ENCODE peak calls at places on chromosomes 5 and 9, in four cellular contexts. I is HL-60, N is foreskin fibroblast, S is fibroblast of lung. X is an unnamed sample.

GRCh38 chr9:133954862-133955529 is 37.1 kb downstream of the VAV2 start:
- DNase-seq in N (no peak), I (no peak), S (no peak), X (peak)

GRCh38 chr5:16921246-16921645 is 14.8 kb downstream of the MYO10 start:
- DNase-seq in S (peak), N (no peak), I (no peak), X (no peak)

GRCh38 chr5:57103317-57103907 is 70.4 kb upstream of the GPBP1 start:
- DNase-seq in N (no peak), I (no peak), S (no peak), X (no peak)

GRCh38 chr5:151743535-151743934 is 14.9 kb downstream of the ATOX1 start:
- DNase-seq in N (no peak), S (no peak), I (no peak), X (no peak)

GRCh38 chr5:88109806-88110205 is 158.8 kb downstream of the TMEM161B start:
- DNase-seq in N (no peak), S (peak), I (no peak), X (no peak)

GRCh38 chr9:91734371-91734981 is 215.6 kb downstream of the ROR2 start:
- DNase-seq in N (peak), S (peak), I (peak), X (peak)

GRCh38 chr5:32960340-32961065 is 249.4 kb downstream of the NPR3 start:
- DNase-seq in I (no peak), S (no peak), N (peak), X (no peak)

GRCh38 chr5:134000116-134000515 is 4.7 kb downstream of the VDAC1 start:
- DNase-seq in S (no peak), N (no peak), I (no peak), X (no peak)

GRCh38 chr5:53607896-53608295 is 47.5 kb downstream of the NDUFS4 start:
- DNase-seq in S (peak), N (peak), I (no peak), X (no peak)

GRCh38 chr5:81698806-81699205 is 52.1 kb downstream of the SSBP2 start:
- DNase-seq in S (peak), I (no peak), N (no peak), X (no peak)

GRCh38 chr9:79641055-79641454 is 69.3 kb downstream of the TLE4 start:
- DNase-seq in S (no peak), I (no peak), N (no peak), X (no peak)

GRCh38 chr5:31217441-31217840 is 24.0 kb downstream of the CDH6 start:
- DNase-seq in N (no peak), I (no peak), S (peak), X (no peak)

GRCh38 chr5:125298258-125298657 is 551.8 kb upstream of the ZNF608 start:
- DNase-seq in S (no peak), N (peak), I (no peak), X (no peak)

GRCh38 chr9:16133556-16134227 is 580.8 kb downstream of the CCDC171 start:
- DNase-seq in N (no peak), I (peak), S (peak), X (no peak)

GRCh38 chr9:4864234-4864661 is 71.5 kb downstream of the RCL1 start:
- DNase-seq in S (no peak), I (no peak), N (no peak), X (no peak)

GRCh38 chr5:11037941-11038340 is 276.9 kb upstream of the DAP start:
- DNase-seq in S (no peak), N (no peak), I (no peak), X (no peak)

GRCh38 chr9:117359910-117360309 is 54.9 kb downstream of the ASTN2 start:
- DNase-seq in I (no peak), S (no peak), N (no peak), X (no peak)

GRCh38 chr5:142597546-142598337 is 88.1 kb downstream of the FGF1 start:
- DNase-seq in S (peak), I (no peak), N (peak), X (no peak)

DNA sequence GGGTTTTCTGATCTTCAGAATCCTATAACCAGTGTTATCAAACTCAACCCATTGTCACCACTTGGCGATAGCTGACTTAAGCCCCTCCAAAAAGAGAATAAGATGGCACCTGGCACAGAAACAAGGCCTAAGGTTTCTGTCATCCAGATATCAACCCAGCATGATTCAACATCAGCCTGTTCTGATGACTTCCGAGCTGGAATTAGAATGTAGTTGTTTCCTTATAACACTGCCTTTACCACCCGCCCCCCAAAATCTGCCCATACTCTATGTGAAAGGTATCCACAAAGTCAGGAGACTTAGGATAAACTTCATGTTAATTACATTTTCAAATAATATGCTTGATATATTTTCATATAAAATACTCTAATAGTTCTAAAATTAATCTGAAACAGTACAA is 5.2 kb downstream of the KLF9 start:
- DNase-seq in S (no peak), I (no peak), N (no peak), X (no peak)
- H3K4me3 ChIP-seq in S (no peak), I (no peak), N (no peak), X (peak)

GRCh38 chr9:122015165-122015821 is 77.8 kb downstream of the TTLL11 start:
- DNase-seq in I (no peak), N (no peak), S (no peak), X (no peak)

GRCh38 chr9:122011818-122012498 is 81.2 kb downstream of the TTLL11 start:
- DNase-seq in S (no peak), N (no peak), I (no peak), X (no peak)

GRCh38 chr9:122016309-122016708 is 76.8 kb downstream of the TTLL11 start:
- DNase-seq in S (no peak), N (no peak), I (no peak), X (no peak)

GRCh38 chr9:122020398-122020797 is 72.7 kb downstream of the TTLL11 start:
- DNase-seq in I (no peak), N (no peak), S (peak), X (no peak)

GRCh38 chr9:122016789-122017188 is 76.3 kb downstream of the TTLL11 start:
- DNase-seq in I (no peak), S (no peak), N (no peak), X (no peak)
- TF ChIP-seq CTCF in I (no peak), S (peak), N (peak), X (peak)

GRCh38 chr9:34996181-34996904 is 6.8 kb downstream of the DNAJB5 start:
- DNase-seq in N (no peak), S (no peak), I (no peak), X (no peak)

GRCh38 chr9:34995288-34996060 is 5.9 kb downstream of the DNAJB5 start:
- DNase-seq in S (peak), I (no peak), N (peak), X (no peak)

GRCh38 chr9:34992376-34992951 is 2.9 kb downstream of the DNAJB5 start:
- DNase-seq in N (peak), I (no peak), S (peak), X (peak)

GRCh38 chr9:34993502-34994428 is 4.2 kb downstream of the DNAJB5 start:
- DNase-seq in I (no peak), N (no peak), S (peak), X (peak)

DNA sequence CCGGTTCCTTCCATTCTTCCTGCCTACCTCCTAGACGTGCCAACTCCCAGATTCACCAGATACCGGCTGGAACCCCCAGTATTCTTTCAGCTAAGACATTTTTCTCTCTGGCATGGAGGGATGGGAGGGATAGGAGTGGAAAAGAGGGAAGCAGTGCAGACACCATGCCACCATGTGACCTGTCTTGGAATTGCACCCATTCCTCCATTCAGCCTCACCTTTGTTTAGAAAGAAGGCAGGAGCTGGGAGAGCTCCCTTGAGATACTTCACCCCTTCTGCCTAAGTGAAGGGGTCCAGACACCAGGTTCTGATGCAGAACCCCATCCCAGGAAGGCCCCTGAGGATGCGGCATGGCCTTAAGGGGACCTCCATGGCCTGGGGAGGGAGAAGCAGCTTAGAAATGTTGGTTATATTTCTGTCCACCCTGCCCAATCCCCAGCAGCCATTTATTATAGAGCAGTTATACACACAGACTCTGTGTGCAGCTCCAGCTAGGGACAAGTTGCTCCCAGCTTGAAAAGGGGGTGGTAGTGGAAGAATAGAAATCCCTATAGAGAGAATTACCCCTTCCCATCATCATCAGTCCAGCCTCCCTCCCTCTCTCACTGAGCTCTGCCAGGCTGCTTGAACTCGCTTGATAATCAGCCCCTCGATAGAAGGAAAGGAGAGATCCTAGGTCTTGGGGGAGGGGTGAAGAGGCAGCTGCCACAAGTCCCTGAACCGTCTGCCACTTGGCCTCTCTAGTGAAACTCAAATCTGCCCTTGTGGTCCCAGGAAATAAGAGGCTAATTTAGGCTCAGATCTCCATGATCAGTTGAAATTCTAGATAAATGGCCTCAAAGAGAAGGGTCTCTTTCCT is 5.1 kb downstream of the DNAJB5 start:
- DNase-seq in S (peak), I (no peak), N (peak), X (no peak)
- H3K4me3 ChIP-seq in S (no peak), I (no peak), N (no peak), X (peak)

GRCh38 chr5:149759986-149760699 is 30.0 kb downstream of the PPARGC1B start:
- DNase-seq in N (no peak), S (no peak), I (no peak), X (no peak)
- TF ChIP-seq CTCF in N (peak), S (no peak), I (no peak), X (peak)

X was measured in heart left ventricle.